ENCODE peak calls at places on chromosomes 13 and 19, in four cellular contexts. S is hippocampal formation; J is activated CD4-positive, alpha-beta T cell treated with anti-CD3 and anti-CD28 coated beads, Interleukin-2, amount 10 ng/mL, durations not matched to agents 24 days and 14 days; Q is stimulated activated CD8-positive, alpha-beta memory T cell treated with anti-CD3 and anti-CD28 coated beads, Interleukin-12 subunit alpha, Interleukin-12 subunit beta, amount 100 ng/mL, for 1 hour. L is an unnamed sample.

GRCh38 chr13:99464441-99464949 is 36.8 kb upstream of the TM9SF2 start:
- DNase-seq in S (no peak), J (peak; percentile 68), Q (no peak), L (no peak)

GRCh38 chr19:31572671-31573298 is 223.5 kb upstream of the TSHZ3 start:
- DNase-seq in S (no peak), J (no peak), Q (no peak), L (no peak)

GRCh38 chr13:74193391-74193790 is 59.2 kb upstream of the KLF12 start:
- DNase-seq in S (no peak), J (no peak), Q (no peak), L (no peak)

GRCh38 chr13:85693889-85694511 is 105.2 kb downstream of the SLITRK6 start:
- DNase-seq in S (no peak), J (no peak), Q (no peak), L (no peak)

GRCh38 chr19:42125536-42125935 is 6.7 kb downstream of the POU2F2 start:
- DNase-seq in S (no peak), J (no peak), Q (no peak), L (no peak)

GRCh38 chr13:28817204-28817603 is 2.9 kb upstream of the MTUS2 start:
- DNase-seq in S (no peak), J (no peak), Q (no peak), L (no peak)

GRCh38 chr13:51323824-51324511 is 15.5 kb upstream of the SERPINE3 start:
- DNase-seq in S (no peak), J (no peak), Q (no peak), L (no peak)

GRCh38 chr13:41075034-41075433 is 13.7 kb downstream of the WBP4 start:
- DNase-seq in S (peak; percentile 42), J (peak; percentile 64), Q (peak; percentile 8), L (peak; percentile 37)

GRCh38 chr19:8456064-8456463 is 11.3 kb downstream of the HNRNPM start:
- DNase-seq in S (no peak), J (no peak), Q (no peak), L (no peak)

GRCh38 chr13:48265217-48265815 is 32.3 kb downstream of the ITM2B start:
- DNase-seq in S (no peak), J (peak; percentile 73), Q (no peak), L (no peak)

GRCh38 chr13:108923386-108924061 is 294.1 kb downstream of the MYO16 start:
- DNase-seq in S (no peak), J (no peak), Q (no peak), L (no peak)

GRCh38 chr19:40392894-40393517 is 3.0 kb upstream of the HIPK4 start:
- DNase-seq in S (no peak), J (no peak), Q (no peak), L (no peak)

GRCh38 chr19:29694166-29694565 is 20.9 kb downstream of the C19orf12 start:
- DNase-seq in S (no peak), J (no peak), Q (no peak), L (no peak)

GRCh38 chr13:20340759-20341161 is 108.6 kb upstream of the GJB6 start:
- DNase-seq in S (no peak), J (no peak), Q (no peak), L (no peak)

GRCh38 chr13:52118595-52118994 is 10.3 kb downstream of the NEK5 start:
- DNase-seq in S (no peak), J (peak; percentile 49), Q (no peak), L (no peak)

GRCh38 chr13:38952827-38953226 is 37.8 kb downstream of the STOML3 start:
- DNase-seq in S (no peak), J (no peak), Q (no peak), L (no peak)

GRCh38 chr13:44474122-44474910 is 100.7 kb downstream of the SERP2 start:
- DNase-seq in S (no peak), J (no peak), Q (no peak), L (peak; percentile 44)

GRCh38 chr19:20422616-20423205 is 142.9 kb downstream of the ZNF737 start:
- DNase-seq in S (peak; percentile 6), J (no peak), Q (no peak), L (peak; percentile 9)

GRCh38 chr19:17695198-17695597 is 7.0 kb upstream of the UNC13A start:
- DNase-seq in S (no peak), J (no peak), Q (no peak), L (no peak)

GRCh38 chr19:1855828-1856255 is 7.5 kb downstream of the KLF16 start:
- DNase-seq in S (no peak), J (peak; percentile 82), Q (no peak), L (peak; percentile 56)

GRCh38 chr19:41409288-41409687 is 11.7 kb downstream of the BCKDHA start:
- DNase-seq in S (no peak), J (no peak), Q (no peak), L (peak; percentile 45)

GRCh38 chr19:2846180-2846935 is 5.1 kb downstream of the ZNF555 start:
- DNase-seq in S (no peak), J (no peak), Q (no peak), L (peak; percentile 92)

GRCh38 chr13:72555601-72556000 is 171.8 kb downstream of the MZT1 start:
- DNase-seq in S (no peak), J (no peak), Q (no peak), L (no peak)

GRCh38 chr19:33221641-33222040 is 4.0 kb downstream of the SLC7A10 start:
- DNase-seq in S (no peak), J (no peak), Q (no peak), L (no peak)

GRCh38 chr13:93270769-93271753 is 44.5 kb downstream of the GPC6 start:
- DNase-seq in S (no peak), J (no peak), Q (no peak), L (no peak)

GRCh38 chr13:73365681-73366080 is 306.9 kb downstream of the KLF5 start:
- DNase-seq in S (no peak), J (no peak), Q (no peak), L (no peak)

GRCh38 chr13:22454586-22454985 is 726.2 kb upstream of the SGCG start:
- DNase-seq in S (no peak), J (no peak), Q (no peak), L (peak; percentile 88)

GRCh38 chr13:95898256-95898655 is 154.9 kb downstream of the UGGT2 start:
- DNase-seq in S (no peak), J (no peak), Q (no peak), L (no peak)

GRCh38 chr13:113192902-113193301 is 15.6 kb downstream of the PCID2 start:
- DNase-seq in S (no peak), J (no peak), Q (no peak), L (no peak)

GRCh38 chr19:38412961-38413360 is 10.1 kb downstream of the FAM98C start:
- DNase-seq in S (no peak), J (no peak), Q (no peak), L (peak; percentile 61)

GRCh38 chr13:41017153-41017552 is 2.0 kb downstream of the ELF1 start:
- DNase-seq in S (no peak), J (peak; percentile 75), Q (no peak), L (no peak)